ENCODE peak calls at places on chromosomes 1 and 21, in four cellular contexts. A, Y, D and J are unnamed samples.

GRCh38 chr1:208513799-208514198 is 269.6 kb upstream of the PLXNA2 start:
- DNase-seq in A (no peak), Y (no peak), D (no peak), J (no peak)

GRCh38 chr21:44332965-44333364 is 6.2 kb downstream of the CFAP410 start:
- DNase-seq in A (no peak), Y (no peak), D (no peak), J (no peak)

GRCh38 chr1:28256197-28256827 is 3.0 kb upstream of the SESN2 start:
- DNase-seq in A (no peak), Y (no peak), D (no peak), J (no peak)

GRCh38 chr1:223105568-223105967 is 37.5 kb downstream of the TLR5 start:
- DNase-seq in A (no peak), Y (no peak), D (no peak), J (no peak)

GRCh38 chr1:218479436-218480115 is 134.4 kb downstream of the TGFB2 start:
- DNase-seq in A (no peak), Y (no peak), D (no peak), J (no peak)

GRCh38 chr1:119966020-119966419 is 69.7 kb upstream of the ADAM30 start:
- DNase-seq in A (no peak), Y (no peak), D (no peak), J (no peak)

GRCh38 chr21:34635307-34635706 is 20.4 kb upstream of the RCAN1 start:
- DNase-seq in A (peak), Y (no peak), D (no peak), J (peak)

GRCh38 chr1:162846256-162847212 is 14.4 kb downstream of the CCDC190 start:
- DNase-seq in A (no peak), Y (no peak), D (no peak), J (no peak)

GRCh38 chr1:175042650-175043049 is 19.4 kb upstream of the MRPS14 start:
- DNase-seq in A (no peak), Y (no peak), D (no peak), J (no peak)

GRCh38 chr1:3469849-3470649 is 15.6 kb downstream of the ARHGEF16 start:
- DNase-seq in A (no peak), Y (no peak), D (no peak), J (peak)
- TF ChIP-seq TEAD4 in A (no peak), Y (no peak), D (no peak), J (no peak)

GRCh38 chr1:13763264-13763663 is 63.3 kb downstream of the PRDM2 start:
- DNase-seq in A (no peak), Y (no peak), D (no peak), J (no peak)

GRCh38 chr1:13764933-13765332 is 64.9 kb downstream of the PRDM2 start:
- DNase-seq in A (peak), Y (no peak), D (no peak), J (no peak)

GRCh38 chr1:13762642-13763041 is 62.7 kb downstream of the PRDM2 start:
- DNase-seq in A (no peak), Y (no peak), D (no peak), J (no peak)

GRCh38 chr1:13763991-13764390 is 64.0 kb downstream of the PRDM2 start:
- DNase-seq in A (no peak), Y (no peak), D (no peak), J (no peak)

DNA sequence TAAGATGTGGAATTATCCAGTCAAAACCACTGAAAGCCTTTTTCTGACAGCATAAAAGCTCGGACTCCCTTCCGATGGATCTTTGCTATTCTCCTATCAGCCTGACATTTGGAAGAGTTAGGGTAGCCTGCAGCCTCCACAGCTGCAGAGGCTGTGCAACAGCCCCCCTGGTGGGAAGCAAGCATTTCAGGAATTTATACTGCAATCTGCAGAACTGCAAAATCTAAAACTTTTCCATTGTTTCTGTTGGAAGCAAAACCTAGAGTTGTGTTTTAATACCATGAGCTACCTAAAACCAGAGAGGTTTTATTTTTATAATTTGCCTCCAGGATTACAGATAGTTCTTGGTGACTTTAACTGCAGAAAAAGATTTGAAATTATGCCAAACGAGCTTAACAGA is 64.5 kb downstream of the PRDM2 start:
- DNase-seq in A (no peak), Y (no peak), D (no peak), J (peak)
- TF ChIP-seq TEAD4 in A (no peak), Y (no peak), D (peak), J (no peak)

DNA sequence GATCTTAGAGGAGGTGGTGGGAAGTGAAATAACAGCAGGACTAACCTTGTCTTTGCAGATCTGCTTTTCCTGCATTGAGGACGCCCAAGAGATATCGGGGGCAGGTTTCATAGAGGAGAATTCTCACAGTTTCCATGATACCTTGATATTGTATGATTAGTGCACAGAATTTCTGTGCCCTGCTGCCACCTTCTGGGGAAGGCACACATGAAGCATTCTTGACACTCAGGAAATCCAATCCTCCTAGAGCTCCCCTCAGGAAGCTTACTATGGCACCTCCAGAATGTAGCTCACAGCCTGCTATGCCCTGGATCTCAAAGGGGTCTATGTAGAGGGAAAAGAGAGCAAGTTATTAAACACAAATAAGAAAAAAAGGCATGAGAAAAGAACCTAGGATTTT is 1.5 kb downstream of the CD1B start:
- DNase-seq in A (no peak), Y (no peak), D (no peak), J (peak)
- TF ChIP-seq TEAD4 in A (no peak), Y (no peak), D (no peak), J (no peak)

DNA sequence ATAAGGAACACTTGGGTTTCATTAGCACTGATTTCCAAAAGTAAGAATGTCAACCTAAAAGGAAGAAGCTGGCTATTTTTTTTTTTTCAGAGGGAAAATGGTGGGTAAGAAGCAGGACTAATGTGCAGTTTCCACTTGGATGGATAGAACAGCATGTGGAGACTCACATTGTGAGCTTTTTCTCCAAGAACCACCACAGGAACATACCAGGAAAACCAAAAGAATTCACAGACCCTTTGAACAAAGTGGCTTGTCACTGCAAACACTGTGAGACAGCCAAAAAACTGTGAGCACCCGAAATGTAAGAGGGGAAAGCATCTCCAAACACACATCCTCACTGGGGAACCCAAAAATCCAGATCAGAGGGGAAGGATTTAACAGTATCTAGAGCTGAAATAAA is 15.7 kb upstream of the MX1 start:
- DNase-seq in A (no peak), Y (no peak), D (no peak), J (no peak)
- TF ChIP-seq TEAD4 in A (no peak), Y (no peak), D (no peak), J (no peak)

GRCh38 chr1:75264112-75264511 is 129.9 kb downstream of the LHX8 start:
- DNase-seq in A (no peak), Y (no peak), D (no peak), J (no peak)

DNA sequence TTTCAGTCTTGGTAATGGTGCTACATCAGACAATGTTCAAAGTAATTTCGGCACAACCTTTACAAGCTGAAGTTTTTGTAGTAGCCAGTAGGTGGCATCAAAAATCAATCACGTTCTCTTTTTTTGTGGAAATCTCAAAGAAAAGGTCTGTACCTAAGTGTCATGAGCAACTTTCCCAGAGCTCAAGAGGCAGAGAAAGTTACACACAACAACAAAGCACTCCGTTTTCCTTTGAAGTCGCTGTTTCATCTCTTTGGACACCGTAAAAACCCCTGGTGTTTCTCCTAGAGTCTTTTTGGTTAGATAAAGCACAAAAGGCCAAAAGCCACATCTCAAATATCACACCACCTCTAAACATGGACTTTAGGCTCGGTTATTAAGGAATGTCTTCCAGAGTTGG is 131.6 kb downstream of the LHX8 start:
- DNase-seq in A (peak), Y (peak), D (no peak), J (no peak)
- TF ChIP-seq TEAD4 in A (no peak), Y (no peak), D (no peak), J (no peak)

GRCh38 chr1:206814716-206815341 is 42.5 kb upstream of the IL10 start:
- DNase-seq in A (no peak), Y (peak), D (no peak), J (no peak)
- TF ChIP-seq TEAD4 in A (no peak), Y (peak), D (no peak), J (no peak)